ENCODE peak calls at places on chromosomes 4 and X, in eight cellular contexts. One of them, this sample, is unnamed.

GRCh38 chr4:118834070-118834469 is 1.9 kb downstream of the SEC24D start:
- DNase-seq in neural crest cell: no peak
- DNase-seq in transverse colon: no peak
- DNase-seq in psoas muscle: no peak
- DNase-seq in uterus: no peak
- DNase-seq in tibial nerve: no peak
- DNase-seq in MCF 10A: no peak
- DNase-seq in GM12864: no peak
- DNase-seq in this sample: no peak

GRCh38 chr4:168221298-168221697 is 97.3 kb downstream of the DDX60 start:
- DNase-seq in neural crest cell: no peak
- DNase-seq in uterus: no peak
- DNase-seq in psoas muscle: no peak
- DNase-seq in MCF 10A: peak; percentile 69
- DNase-seq in transverse colon: no peak
- DNase-seq in tibial nerve: peak; percentile 9
- DNase-seq in GM12864: no peak
- DNase-seq in this sample: no peak

GRCh38 chrX:13607356-13607995 is 38.1 kb downstream of the EGFL6 start:
- DNase-seq in psoas muscle: no peak
- DNase-seq in transverse colon: no peak
- DNase-seq in uterus: no peak
- DNase-seq in GM12864: no peak
- DNase-seq in neural crest cell: no peak
- DNase-seq in tibial nerve: no peak
- DNase-seq in MCF 10A: peak; percentile 41
- DNase-seq in this sample: no peak

GRCh38 chrX:9048801-9049200 is 14.9 kb upstream of the FAM9B start:
- DNase-seq in psoas muscle: no peak
- DNase-seq in tibial nerve: no peak
- DNase-seq in GM12864: no peak
- DNase-seq in neural crest cell: no peak
- DNase-seq in MCF 10A: no peak
- DNase-seq in uterus: no peak
- DNase-seq in transverse colon: no peak
- DNase-seq in this sample: no peak

GRCh38 chr4:87270144-87270543 is 49.7 kb upstream of the KLHL8 start:
- DNase-seq in uterus: no peak
- DNase-seq in transverse colon: no peak
- DNase-seq in MCF 10A: peak; percentile 63
- DNase-seq in psoas muscle: no peak
- DNase-seq in neural crest cell: peak; percentile 8
- DNase-seq in GM12864: no peak
- DNase-seq in tibial nerve: no peak
- DNase-seq in this sample: no peak

GRCh38 chr4:8862800-8863758 is 8.6 kb downstream of the HMX1 start:
- DNase-seq in transverse colon: no peak
- DNase-seq in psoas muscle: no peak
- DNase-seq in tibial nerve: no peak
- DNase-seq in MCF 10A: no peak
- DNase-seq in uterus: no peak
- DNase-seq in neural crest cell: no peak
- DNase-seq in GM12864: no peak
- DNase-seq in this sample: no peak

GRCh38 chrX:24099394-24099793 is 44.6 kb downstream of the EIF2S3 start:
- DNase-seq in neural crest cell: no peak
- DNase-seq in uterus: no peak
- DNase-seq in GM12864: no peak
- DNase-seq in psoas muscle: no peak
- DNase-seq in MCF 10A: no peak
- DNase-seq in tibial nerve: no peak
- DNase-seq in transverse colon: no peak
- DNase-seq in this sample: no peak

GRCh38 chr4:142278663-142279062 is 567.4 kb downstream of the INPP4B start:
- DNase-seq in GM12864: no peak
- DNase-seq in uterus: no peak
- DNase-seq in psoas muscle: no peak
- DNase-seq in MCF 10A: no peak
- DNase-seq in tibial nerve: no peak
- DNase-seq in neural crest cell: no peak
- DNase-seq in transverse colon: no peak
- DNase-seq in this sample: no peak

GRCh38 chr4:153114771-153115321 is 89.4 kb upstream of the TRIM2 start:
- DNase-seq in uterus: no peak
- DNase-seq in tibial nerve: no peak
- DNase-seq in MCF 10A: peak; percentile 83
- DNase-seq in psoas muscle: no peak
- DNase-seq in neural crest cell: no peak
- DNase-seq in transverse colon: no peak
- DNase-seq in GM12864: no peak
- DNase-seq in this sample: no peak

GRCh38 chrX:110675866-110676265 is 119.8 kb downstream of the CHRDL1 start:
- DNase-seq in tibial nerve: no peak
- DNase-seq in psoas muscle: no peak
- DNase-seq in transverse colon: no peak
- DNase-seq in GM12864: no peak
- DNase-seq in uterus: no peak
- DNase-seq in MCF 10A: no peak
- DNase-seq in neural crest cell: no peak
- DNase-seq in this sample: no peak

GRCh38 chr4:114026447-114026846 is 47.0 kb upstream of the ARSJ start:
- DNase-seq in transverse colon: no peak
- DNase-seq in tibial nerve: no peak
- DNase-seq in MCF 10A: no peak
- DNase-seq in psoas muscle: no peak
- DNase-seq in neural crest cell: no peak
- DNase-seq in GM12864: no peak
- DNase-seq in uterus: no peak
- DNase-seq in this sample: no peak

GRCh38 chr4:47926667-47927258 is 12.4 kb upstream of the NFXL1 start:
- DNase-seq in MCF 10A: peak; percentile 62
- DNase-seq in neural crest cell: peak; percentile 60
- DNase-seq in transverse colon: peak; percentile 51
- DNase-seq in psoas muscle: no peak
- DNase-seq in uterus: peak; percentile 29
- DNase-seq in GM12864: no peak
- DNase-seq in tibial nerve: peak; percentile 48
- DNase-seq in this sample: no peak

GRCh38 chr4:53991821-53992220 is 72.6 kb downstream of the CHIC2 start:
- DNase-seq in GM12864: no peak
- DNase-seq in uterus: no peak
- DNase-seq in transverse colon: no peak
- DNase-seq in neural crest cell: no peak
- DNase-seq in MCF 10A: peak; percentile 45
- DNase-seq in psoas muscle: no peak
- DNase-seq in tibial nerve: no peak
- DNase-seq in this sample: no peak

GRCh38 chrX:703466-704210 is 73.0 kb downstream of the SHOX start:
- DNase-seq in MCF 10A: no peak
- DNase-seq in tibial nerve: no peak
- DNase-seq in neural crest cell: no peak
- DNase-seq in transverse colon: no peak
- DNase-seq in psoas muscle: no peak
- DNase-seq in uterus: no peak
- DNase-seq in GM12864: no peak
- DNase-seq in this sample: no peak

GRCh38 chrX:130047416-130047815 is 62.9 kb downstream of the ELF4 start:
- DNase-seq in neural crest cell: no peak
- DNase-seq in tibial nerve: no peak
- DNase-seq in MCF 10A: no peak
- DNase-seq in psoas muscle: no peak
- DNase-seq in uterus: no peak
- DNase-seq in transverse colon: no peak
- DNase-seq in GM12864: no peak
- DNase-seq in this sample: no peak

GRCh38 chrX:149374751-149375150 is 130.4 kb downstream of the IDS start:
- DNase-seq in tibial nerve: no peak
- DNase-seq in GM12864: no peak
- DNase-seq in psoas muscle: no peak
- DNase-seq in transverse colon: no peak
- DNase-seq in uterus: no peak
- DNase-seq in MCF 10A: peak; percentile 25
- DNase-seq in neural crest cell: no peak
- DNase-seq in this sample: no peak

GRCh38 chr4:110296892-110297291 is 98.5 kb upstream of the ELOVL6 start:
- DNase-seq in neural crest cell: no peak
- DNase-seq in uterus: no peak
- DNase-seq in transverse colon: no peak
- DNase-seq in MCF 10A: no peak
- DNase-seq in GM12864: no peak
- DNase-seq in psoas muscle: no peak
- DNase-seq in tibial nerve: no peak
- DNase-seq in this sample: no peak

GRCh38 chr4:164700471-164700870 is 53.5 kb upstream of the SMIM31 start:
- DNase-seq in uterus: no peak
- DNase-seq in transverse colon: no peak
- DNase-seq in neural crest cell: peak; percentile 15
- DNase-seq in GM12864: no peak
- DNase-seq in tibial nerve: no peak
- DNase-seq in MCF 10A: peak; percentile 52
- DNase-seq in psoas muscle: no peak
- DNase-seq in this sample: no peak
- TF ChIP-seq CTCF in uterus: no peak
- TF ChIP-seq CTCF in transverse colon: peak; percentile 8
- TF ChIP-seq CTCF in neural crest cell: peak; percentile 44
- TF ChIP-seq CTCF in GM12864: peak; percentile 55
- TF ChIP-seq CTCF in tibial nerve: peak; percentile 10
- TF ChIP-seq CTCF in MCF 10A: no peak
- TF ChIP-seq CTCF in psoas muscle: no peak
- TF ChIP-seq CTCF in this sample: no peak

DNA sequence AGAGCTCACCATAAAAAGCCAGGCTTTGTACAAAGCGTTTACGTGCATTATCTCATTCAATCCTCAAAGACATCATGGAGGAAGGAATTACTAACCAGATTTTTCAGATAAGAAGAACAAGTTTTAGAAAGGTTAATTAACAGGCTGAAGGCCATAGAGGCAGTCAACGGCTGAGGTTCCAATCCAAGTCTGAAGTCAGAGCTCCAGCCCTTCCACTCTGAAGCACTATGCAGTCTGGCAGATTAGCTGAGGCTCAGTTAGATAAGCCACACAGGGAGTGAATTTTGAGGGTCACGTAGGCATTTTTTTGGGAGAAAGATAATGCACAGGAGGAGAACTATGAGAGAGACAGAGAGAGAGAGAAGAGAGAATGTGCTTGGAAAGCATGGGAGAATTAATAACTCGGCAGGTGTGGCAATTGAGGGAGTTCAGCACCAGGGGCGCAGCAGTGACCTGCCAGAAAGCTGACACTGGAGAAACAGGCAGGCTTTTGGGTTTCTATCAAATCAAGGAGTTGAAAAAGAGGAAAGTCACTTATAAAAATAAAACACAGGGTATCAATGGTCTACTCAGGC is 116.5 kb upstream of the NAP1L5 start:
- DNase-seq in neural crest cell: no peak
- DNase-seq in psoas muscle: no peak
- DNase-seq in GM12864: no peak
- DNase-seq in transverse colon: no peak
- DNase-seq in MCF 10A: no peak
- DNase-seq in uterus: no peak
- DNase-seq in tibial nerve: no peak
- DNase-seq in this sample: no peak
- TF ChIP-seq CTCF in neural crest cell: no peak
- TF ChIP-seq CTCF in psoas muscle: no peak
- TF ChIP-seq CTCF in GM12864: peak; percentile 29
- TF ChIP-seq CTCF in transverse colon: no peak
- TF ChIP-seq CTCF in MCF 10A: no peak
- TF ChIP-seq CTCF in uterus: no peak
- TF ChIP-seq CTCF in tibial nerve: no peak
- TF ChIP-seq CTCF in this sample: no peak

GRCh38 chr4:20420916-20421315 is 169.2 kb downstream of the SLIT2 start:
- DNase-seq in MCF 10A: no peak
- DNase-seq in GM12864: no peak
- DNase-seq in psoas muscle: no peak
- DNase-seq in uterus: no peak
- DNase-seq in tibial nerve: no peak
- DNase-seq in neural crest cell: no peak
- DNase-seq in transverse colon: no peak
- DNase-seq in this sample: no peak

GRCh38 chr4:20422398-20422797 is 170.7 kb downstream of the SLIT2 start:
- DNase-seq in transverse colon: peak; percentile 60
- DNase-seq in tibial nerve: no peak
- DNase-seq in psoas muscle: no peak
- DNase-seq in uterus: peak; percentile 21
- DNase-seq in neural crest cell: peak; percentile 61
- DNase-seq in GM12864: peak; percentile 18
- DNase-seq in MCF 10A: peak; percentile 66
- DNase-seq in this sample: no peak

GRCh38 chr4:20421586-20421985 is 169.9 kb downstream of the SLIT2 start:
- DNase-seq in uterus: no peak
- DNase-seq in transverse colon: no peak
- DNase-seq in psoas muscle: no peak
- DNase-seq in MCF 10A: no peak
- DNase-seq in GM12864: no peak
- DNase-seq in neural crest cell: no peak
- DNase-seq in tibial nerve: no peak
- DNase-seq in this sample: no peak

GRCh38 chr4:20416800-20417199 is 165.1 kb downstream of the SLIT2 start:
- DNase-seq in neural crest cell: no peak
- DNase-seq in tibial nerve: no peak
- DNase-seq in transverse colon: no peak
- DNase-seq in GM12864: no peak
- DNase-seq in psoas muscle: no peak
- DNase-seq in MCF 10A: no peak
- DNase-seq in uterus: no peak
- DNase-seq in this sample: no peak

DNA sequence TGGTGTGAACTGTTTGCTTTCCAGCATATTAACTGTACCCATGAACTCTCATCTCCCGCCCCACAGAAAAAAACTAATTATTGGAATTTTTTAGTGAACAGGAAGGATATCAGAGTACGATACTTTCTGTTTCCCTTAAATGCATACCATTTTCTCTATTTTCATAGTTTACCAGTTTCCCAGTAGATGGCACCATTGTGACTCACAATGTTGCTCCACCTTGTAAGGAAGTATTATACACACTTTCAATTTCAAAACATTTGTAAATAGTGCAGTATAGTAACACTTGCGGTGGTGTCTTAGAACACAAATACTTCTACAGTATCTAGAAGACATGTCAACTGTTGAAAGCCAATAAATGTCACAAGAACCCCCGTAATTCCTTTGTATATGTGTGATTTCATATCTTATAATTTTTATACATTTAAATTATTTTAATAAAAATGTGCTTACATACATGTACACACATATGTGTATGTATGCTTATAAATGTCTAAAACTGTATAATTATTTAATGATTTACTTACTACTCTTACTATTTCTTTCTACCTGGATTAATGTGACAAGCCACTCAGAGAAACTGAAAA is 167.3 kb downstream of the SLIT2 start:
- DNase-seq in neural crest cell: no peak
- DNase-seq in tibial nerve: no peak
- DNase-seq in MCF 10A: peak; percentile 80
- DNase-seq in psoas muscle: no peak
- DNase-seq in uterus: no peak
- DNase-seq in GM12864: peak; percentile 45
- DNase-seq in transverse colon: no peak
- DNase-seq in this sample: no peak
- TF ChIP-seq CTCF in neural crest cell: peak; percentile 69
- TF ChIP-seq CTCF in tibial nerve: peak; percentile 58
- TF ChIP-seq CTCF in MCF 10A: peak; percentile 48
- TF ChIP-seq CTCF in psoas muscle: peak; percentile 45
- TF ChIP-seq CTCF in uterus: peak; percentile 47
- TF ChIP-seq CTCF in GM12864: peak; percentile 35
- TF ChIP-seq CTCF in transverse colon: peak; percentile 54
- TF ChIP-seq CTCF in this sample: no peak

GRCh38 chr4:41318839-41319530 is 62.3 kb downstream of the UCHL1 start:
- DNase-seq in MCF 10A: peak; percentile 38
- DNase-seq in transverse colon: no peak
- DNase-seq in neural crest cell: no peak
- DNase-seq in tibial nerve: no peak
- DNase-seq in psoas muscle: no peak
- DNase-seq in GM12864: no peak
- DNase-seq in uterus: no peak
- DNase-seq in this sample: no peak
- TF ChIP-seq CTCF in MCF 10A: no peak
- TF ChIP-seq CTCF in transverse colon: no peak
- TF ChIP-seq CTCF in neural crest cell: no peak
- TF ChIP-seq CTCF in tibial nerve: no peak
- TF ChIP-seq CTCF in psoas muscle: no peak
- TF ChIP-seq CTCF in GM12864: no peak
- TF ChIP-seq CTCF in uterus: no peak
- TF ChIP-seq CTCF in this sample: no peak